ENCODE peak calls at places on chromosomes 4 and X, in ten cellular contexts. One of them, this sample, is unnamed.

GRCh38 chr4:8136972-8137710 is 21.5 kb downstream of the ABLIM2 start:
- DNase-seq in A549: no peak
- DNase-seq in transverse colon: no peak
- DNase-seq in ovary: no peak
- DNase-seq in upper lobe of left lung: no peak
- DNase-seq in stomach: no peak
- DNase-seq in sigmoid colon: no peak
- DNase-seq in H1: no peak
- DNase-seq in K562: no peak
- DNase-seq in SK-N-SH: no peak
- DNase-seq in this sample: no peak

GRCh38 chr4:76533314-76533713 is 98.3 kb downstream of the SHROOM3 start:
- DNase-seq in A549: no peak
- DNase-seq in transverse colon: no peak
- DNase-seq in ovary: no peak
- DNase-seq in upper lobe of left lung: no peak
- DNase-seq in stomach: no peak
- DNase-seq in sigmoid colon: no peak
- DNase-seq in H1: no peak
- DNase-seq in K562: no peak
- DNase-seq in SK-N-SH: no peak
- DNase-seq in this sample: peak

GRCh38 chr4:134470544-134470943 is 269.0 kb upstream of the PABPC4L start:
- DNase-seq in A549: no peak
- DNase-seq in transverse colon: peak
- DNase-seq in ovary: no peak
- DNase-seq in upper lobe of left lung: peak
- DNase-seq in stomach: peak
- DNase-seq in sigmoid colon: no peak
- DNase-seq in H1: no peak
- DNase-seq in K562: no peak
- DNase-seq in SK-N-SH: no peak
- DNase-seq in this sample: no peak

GRCh38 chr4:101284546-101284945 is 62.8 kb downstream of the PPP3CA start:
- DNase-seq in A549: peak
- DNase-seq in transverse colon: no peak
- DNase-seq in ovary: no peak
- DNase-seq in upper lobe of left lung: no peak
- DNase-seq in stomach: no peak
- DNase-seq in sigmoid colon: no peak
- DNase-seq in H1: no peak
- DNase-seq in K562: no peak
- DNase-seq in SK-N-SH: no peak
- DNase-seq in this sample: no peak

GRCh38 chrX:154002215-154002719 is 17.4 kb downstream of the IRAK1 start:
- DNase-seq in A549: peak
- DNase-seq in transverse colon: peak
- DNase-seq in ovary: no peak
- DNase-seq in upper lobe of left lung: peak
- DNase-seq in stomach: no peak
- DNase-seq in sigmoid colon: no peak
- DNase-seq in H1: no peak
- DNase-seq in K562: peak
- DNase-seq in SK-N-SH: no peak
- DNase-seq in this sample: peak

GRCh38 chrX:152925835-152926234 is 28.0 kb downstream of the ZNF185 start:
- DNase-seq in A549: no peak
- DNase-seq in transverse colon: no peak
- DNase-seq in ovary: no peak
- DNase-seq in upper lobe of left lung: no peak
- DNase-seq in stomach: no peak
- DNase-seq in sigmoid colon: no peak
- DNase-seq in H1: no peak
- DNase-seq in K562: no peak
- DNase-seq in SK-N-SH: no peak
- DNase-seq in this sample: no peak

GRCh38 chrX:47568656-47569295 is 7.8 kb downstream of the ARAF start:
- DNase-seq in A549: peak
- DNase-seq in transverse colon: no peak
- DNase-seq in ovary: no peak
- DNase-seq in upper lobe of left lung: no peak
- DNase-seq in stomach: no peak
- DNase-seq in sigmoid colon: no peak
- DNase-seq in H1: peak
- DNase-seq in K562: no peak
- DNase-seq in SK-N-SH: peak
- DNase-seq in this sample: no peak

GRCh38 chrX:32524385-32524784 is 687.0 kb downstream of the DMD start:
- DNase-seq in A549: no peak
- DNase-seq in transverse colon: no peak
- DNase-seq in ovary: no peak
- DNase-seq in upper lobe of left lung: no peak
- DNase-seq in stomach: no peak
- DNase-seq in sigmoid colon: no peak
- DNase-seq in H1: no peak
- DNase-seq in K562: no peak
- DNase-seq in SK-N-SH: peak
- DNase-seq in this sample: no peak

GRCh38 chrX:114611018-114611619 is 27.2 kb downstream of the HTR2C start:
- DNase-seq in A549: peak
- DNase-seq in transverse colon: peak
- DNase-seq in ovary: no peak
- DNase-seq in upper lobe of left lung: no peak
- DNase-seq in stomach: peak
- DNase-seq in sigmoid colon: no peak
- DNase-seq in H1: peak
- DNase-seq in K562: peak
- DNase-seq in SK-N-SH: peak
- DNase-seq in this sample: peak

GRCh38 chr4:21656832-21657231 is 291.7 kb downstream of the KCNIP4 start:
- DNase-seq in A549: peak
- DNase-seq in transverse colon: no peak
- DNase-seq in ovary: no peak
- DNase-seq in upper lobe of left lung: no peak
- DNase-seq in stomach: no peak
- DNase-seq in sigmoid colon: no peak
- DNase-seq in H1: no peak
- DNase-seq in K562: no peak
- DNase-seq in SK-N-SH: no peak
- DNase-seq in this sample: no peak

GRCh38 chrX:42771836-42772335 is 6.1 kb downstream of the PPP1R2C start:
- DNase-seq in A549: no peak
- DNase-seq in transverse colon: no peak
- DNase-seq in ovary: no peak
- DNase-seq in upper lobe of left lung: no peak
- DNase-seq in stomach: no peak
- DNase-seq in sigmoid colon: no peak
- DNase-seq in H1: no peak
- DNase-seq in K562: no peak
- DNase-seq in SK-N-SH: no peak
- DNase-seq in this sample: no peak

DNA sequence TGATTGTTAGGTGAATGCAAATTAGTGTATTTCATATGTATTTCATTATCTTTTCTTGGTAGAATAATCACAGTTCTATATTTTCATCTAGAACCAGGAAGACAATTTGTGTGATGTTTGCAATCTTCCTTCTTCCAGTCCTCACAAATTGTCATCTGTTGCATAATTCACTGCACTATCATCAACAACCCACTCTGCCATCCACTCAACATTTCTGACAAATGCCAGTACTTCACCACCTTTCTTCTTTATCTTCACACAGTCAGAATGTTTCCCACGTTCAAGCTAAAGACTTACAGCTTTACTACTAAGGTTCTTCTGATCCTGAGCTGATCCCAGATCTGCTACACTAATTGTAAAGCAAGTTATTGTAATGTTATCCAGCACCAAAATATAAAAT is 107.8 kb downstream of the IQCM start:
- DNase-seq in A549: no peak
- DNase-seq in transverse colon: no peak
- DNase-seq in ovary: no peak
- DNase-seq in upper lobe of left lung: no peak
- DNase-seq in stomach: no peak
- DNase-seq in sigmoid colon: no peak
- DNase-seq in H1: no peak
- DNase-seq in K562: no peak
- DNase-seq in SK-N-SH: no peak
- DNase-seq in this sample: no peak
- TF ChIP-seq CTCF in A549: no peak
- TF ChIP-seq CTCF in transverse colon: no peak
- TF ChIP-seq CTCF in ovary: no peak
- TF ChIP-seq CTCF in upper lobe of left lung: no peak
- TF ChIP-seq CTCF in stomach: no peak
- TF ChIP-seq CTCF in sigmoid colon: no peak
- TF ChIP-seq CTCF in H1: no peak
- TF ChIP-seq CTCF in K562: no peak
- TF ChIP-seq CTCF in SK-N-SH: no peak
- TF ChIP-seq CTCF in this sample: no peak

GRCh38 chr4:94877973-94878372 is 120.2 kb downstream of the BMPR1B start:
- DNase-seq in A549: no peak
- DNase-seq in transverse colon: no peak
- DNase-seq in ovary: no peak
- DNase-seq in upper lobe of left lung: no peak
- DNase-seq in stomach: no peak
- DNase-seq in sigmoid colon: no peak
- DNase-seq in H1: no peak
- DNase-seq in K562: no peak
- DNase-seq in SK-N-SH: no peak
- DNase-seq in this sample: no peak
- TF ChIP-seq EP300 in A549: no peak
- TF ChIP-seq EP300 in transverse colon: no peak
- TF ChIP-seq EP300 in ovary: no peak
- TF ChIP-seq EP300 in upper lobe of left lung: no peak
- TF ChIP-seq EP300 in stomach: no peak
- TF ChIP-seq EP300 in sigmoid colon: no peak
- TF ChIP-seq EP300 in H1: no peak
- TF ChIP-seq EP300 in K562: no peak
- TF ChIP-seq EP300 in SK-N-SH: no peak
- TF ChIP-seq EP300 in this sample: no peak

GRCh38 chrX:7083468-7084396 is 63.8 kb upstream of the STS start:
- DNase-seq in A549: peak
- DNase-seq in transverse colon: peak
- DNase-seq in ovary: no peak
- DNase-seq in upper lobe of left lung: peak
- DNase-seq in stomach: no peak
- DNase-seq in sigmoid colon: no peak
- DNase-seq in H1: no peak
- DNase-seq in K562: no peak
- DNase-seq in SK-N-SH: no peak
- DNase-seq in this sample: no peak
- H3K27ac ChIP-seq in A549: peak
- H3K27ac ChIP-seq in transverse colon: no peak
- H3K27ac ChIP-seq in ovary: no peak
- H3K27ac ChIP-seq in upper lobe of left lung: no peak
- H3K27ac ChIP-seq in stomach: no peak
- H3K27ac ChIP-seq in sigmoid colon: no peak
- H3K27ac ChIP-seq in H1: no peak
- H3K27ac ChIP-seq in K562: no peak
- H3K27ac ChIP-seq in SK-N-SH: no peak
- H3K27ac ChIP-seq in this sample: no peak

DNA sequence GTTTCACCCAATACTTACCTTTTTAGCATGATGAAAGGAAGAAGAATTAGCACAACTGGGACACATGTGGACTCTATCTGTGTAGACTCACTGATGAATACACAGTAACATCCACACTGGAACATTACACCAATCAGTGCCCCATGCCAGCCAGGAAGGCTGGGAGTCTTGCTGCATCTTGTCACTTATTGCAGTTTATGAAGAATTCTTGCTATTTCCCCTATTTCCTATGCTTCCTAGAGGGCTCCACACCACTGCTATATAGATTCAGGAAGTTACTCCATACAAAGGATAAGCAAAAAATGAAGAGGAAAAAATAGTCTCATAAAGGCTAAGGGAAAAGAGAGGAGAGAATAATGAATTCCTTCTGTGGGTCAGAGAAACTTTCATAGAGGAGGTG is 201.0 kb downstream of the CAMK2D start:
- DNase-seq in A549: no peak
- DNase-seq in transverse colon: no peak
- DNase-seq in ovary: no peak
- DNase-seq in upper lobe of left lung: no peak
- DNase-seq in stomach: no peak
- DNase-seq in sigmoid colon: no peak
- DNase-seq in H1: no peak
- DNase-seq in K562: no peak
- DNase-seq in SK-N-SH: no peak
- DNase-seq in this sample: no peak
- TF ChIP-seq CTCF in A549: no peak
- TF ChIP-seq CTCF in transverse colon: no peak
- TF ChIP-seq CTCF in ovary: no peak
- TF ChIP-seq CTCF in upper lobe of left lung: no peak
- TF ChIP-seq CTCF in stomach: no peak
- TF ChIP-seq CTCF in sigmoid colon: no peak
- TF ChIP-seq CTCF in H1: no peak
- TF ChIP-seq CTCF in K562: no peak
- TF ChIP-seq CTCF in SK-N-SH: no peak
- TF ChIP-seq CTCF in this sample: no peak

GRCh38 chr4:129264008-129264657 is 168.2 kb downstream of the C4orf33 start:
- DNase-seq in A549: no peak
- DNase-seq in transverse colon: no peak
- DNase-seq in ovary: no peak
- DNase-seq in upper lobe of left lung: no peak
- DNase-seq in stomach: no peak
- DNase-seq in sigmoid colon: no peak
- DNase-seq in H1: no peak
- DNase-seq in K562: no peak
- DNase-seq in SK-N-SH: no peak
- DNase-seq in this sample: no peak

GRCh38 chr4:129261584-129261983 is 165.6 kb downstream of the C4orf33 start:
- DNase-seq in A549: no peak
- DNase-seq in transverse colon: no peak
- DNase-seq in ovary: no peak
- DNase-seq in upper lobe of left lung: no peak
- DNase-seq in stomach: no peak
- DNase-seq in sigmoid colon: no peak
- DNase-seq in H1: no peak
- DNase-seq in K562: no peak
- DNase-seq in SK-N-SH: peak
- DNase-seq in this sample: no peak
- TF ChIP-seq EP300 in A549: no peak
- TF ChIP-seq EP300 in transverse colon: no peak
- TF ChIP-seq EP300 in ovary: no peak
- TF ChIP-seq EP300 in upper lobe of left lung: no peak
- TF ChIP-seq EP300 in stomach: no peak
- TF ChIP-seq EP300 in sigmoid colon: no peak
- TF ChIP-seq EP300 in H1: no peak
- TF ChIP-seq EP300 in K562: no peak
- TF ChIP-seq EP300 in SK-N-SH: no peak
- TF ChIP-seq EP300 in this sample: no peak

DNA sequence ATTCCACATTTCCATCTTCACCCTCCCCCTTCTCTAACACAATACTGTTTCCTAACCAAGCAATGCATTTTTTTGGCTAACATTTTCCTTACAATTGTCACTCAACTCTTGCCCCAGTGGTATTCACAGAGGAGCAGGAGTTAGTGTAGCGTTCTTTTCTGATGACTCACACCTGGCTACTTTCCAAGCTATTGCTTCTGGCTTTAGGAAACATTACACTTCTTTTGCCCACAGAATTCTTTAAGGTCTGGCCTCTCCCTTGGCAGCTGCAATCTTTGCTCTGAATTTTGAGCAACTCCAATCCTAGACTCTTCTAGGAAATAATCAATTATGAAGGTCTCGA is 27.5 kb upstream of the PDGFC start:
- DNase-seq in A549: peak
- DNase-seq in transverse colon: peak
- DNase-seq in ovary: no peak
- DNase-seq in upper lobe of left lung: peak
- DNase-seq in stomach: peak
- DNase-seq in sigmoid colon: no peak
- DNase-seq in H1: no peak
- DNase-seq in K562: no peak
- DNase-seq in SK-N-SH: no peak
- DNase-seq in this sample: no peak
- H3K27ac ChIP-seq in A549: peak
- H3K27ac ChIP-seq in transverse colon: no peak
- H3K27ac ChIP-seq in ovary: no peak
- H3K27ac ChIP-seq in upper lobe of left lung: no peak
- H3K27ac ChIP-seq in stomach: peak
- H3K27ac ChIP-seq in sigmoid colon: no peak
- H3K27ac ChIP-seq in H1: no peak
- H3K27ac ChIP-seq in K562: no peak
- H3K27ac ChIP-seq in SK-N-SH: peak
- H3K27ac ChIP-seq in this sample: no peak